ENCODE peak calls at places on chromosomes 5 and 9, in seven cellular contexts. P is DND-41; D is frontal cortex; C is stimulated activated CD4-positive, alpha-beta T cell treated with anti-CD3 and anti-CD28 coated beads, Interleukin-1b, Interleukin-23, amount 100 ng/mL, for 4 hours; B is MCF 10A; L is upper lobe of left lung; U is adrenal gland. S is an unnamed sample.

GRCh38 chr5:62077387-62077786 is 228.6 kb upstream of the KIF2A start:
- DNase-seq in B (no peak), L (no peak), P (no peak), D (no peak), C (no peak), U (no peak), S (no peak)

GRCh38 chr5:1048861-1049838 is 40.5 kb downstream of the NKD2 start:
- DNase-seq in L (peak), B (no peak), D (no peak), U (no peak), C (no peak), P (no peak), S (no peak)

GRCh38 chr5:54404568-54404967 is 50.9 kb upstream of the HSPB3 start:
- DNase-seq in B (peak), U (no peak), P (no peak), C (no peak), L (no peak), D (no peak), S (no peak)

GRCh38 chr9:110714314-110714713 is 45.7 kb downstream of the MUSK start:
- DNase-seq in L (no peak), D (no peak), C (no peak), U (no peak), B (no peak), P (no peak), S (no peak)

GRCh38 chr5:1997640-1998347 is 115.1 kb upstream of the IRX4 start:
- DNase-seq in D (no peak), P (peak), L (no peak), U (no peak), C (no peak), B (no peak), S (no peak)

GRCh38 chr5:20680718-20681302 is 692.8 kb upstream of the CDH18 start:
- DNase-seq in D (no peak), L (no peak), P (no peak), C (no peak), U (no peak), B (peak), S (no peak)

GRCh38 chr5:100576217-100576751 is 41.1 kb downstream of the FAM174A start:
- DNase-seq in C (no peak), B (no peak), D (no peak), L (no peak), P (no peak), U (no peak), S (no peak)

GRCh38 chr5:132677191-132677590 is 3.4 kb downstream of the IL4 start:
- DNase-seq in C (no peak), P (no peak), B (peak), L (no peak), D (no peak), U (peak), S (no peak)

GRCh38 chr9:134462304-134462703 is 136.0 kb downstream of the RXRA start:
- DNase-seq in L (peak), P (no peak), U (no peak), B (no peak), D (no peak), C (no peak), S (no peak)